ENCODE peak calls at places on chromosomes 2 and 18, in six cellular contexts. Y is coronary artery, S is DND-41, I is RWPE2, U is lower lobe of right lung, Z is colonic mucosa. F is an unnamed sample.

GRCh38 chr2:96241901-96242611 is 23.7 kb downstream of the TMEM127 start:
- DNase-seq in Y (no peak), S (peak; percentile 17), I (no peak), U (peak; percentile 61), Z (no peak), F (no peak)

GRCh38 chr2:98518106-98518505 is 73.4 kb downstream of the INPP4A start:
- DNase-seq in Y (no peak), S (peak; percentile 32), I (no peak), U (no peak), Z (peak; percentile 37), F (no peak)

GRCh38 chr18:53946561-53946960 is 277.9 kb downstream of the MBD2 start:
- DNase-seq in Y (no peak), S (no peak), I (no peak), U (no peak), Z (no peak), F (no peak)

GRCh38 chr2:39241588-39241987 is 2.2 kb downstream of the CDKL4 start:
- DNase-seq in Y (no peak), S (no peak), I (no peak), U (no peak), Z (no peak), F (no peak)

GRCh38 chr2:33673937-33674336 is 74.8 kb upstream of the FAM98A start:
- DNase-seq in Y (no peak), S (no peak), I (no peak), U (no peak), Z (no peak), F (no peak)

GRCh38 chr18:55918449-55918848 is 330.5 kb upstream of the TCF4 start:
- DNase-seq in Y (no peak), S (no peak), I (no peak), U (no peak), Z (no peak), F (no peak)

GRCh38 chr2:236176417-236176816 is 8.2 kb upstream of the GBX2 start:
- DNase-seq in Y (peak; percentile 45), S (no peak), I (no peak), U (no peak), Z (no peak), F (no peak)

GRCh38 chr2:33134764-33135560 is 188.2 kb downstream of the LTBP1 start:
- DNase-seq in Y (no peak), S (no peak), I (no peak), U (no peak), Z (no peak), F (no peak)

GRCh38 chr2:37676274-37676673 is 4.8 kb upstream of the CDC42EP3 start:
- DNase-seq in Y (no peak), S (no peak), I (no peak), U (no peak), Z (no peak), F (no peak)

GRCh38 chr2:231810905-231811304 is 24.7 kb downstream of the COPS7B start:
- DNase-seq in Y (no peak), S (no peak), I (no peak), U (no peak), Z (no peak), F (no peak)

GRCh38 chr2:164840930-164841718 is 499 bp downstream of the COBLL1 start:
- DNase-seq in Y (peak; percentile 77), S (peak; percentile 60), I (peak; percentile 68), U (peak; percentile 84), Z (peak; percentile 74), F (no peak)

GRCh38 chr2:91748869-91749268 is 3057.4 kb downstream of the RPIA start:
- DNase-seq in Y (no peak), S (no peak), I (no peak), U (no peak), Z (no peak), F (no peak)

GRCh38 chr2:7111626-7112025 is 194.4 kb downstream of the RNF144A start:
- DNase-seq in Y (no peak), S (no peak), I (no peak), U (no peak), Z (no peak), F (no peak)

GRCh38 chr18:26502834-26503233 is 45.5 kb downstream of the KCTD1 start:
- DNase-seq in Y (no peak), S (no peak), I (no peak), U (no peak), Z (no peak), F (no peak)

GRCh38 chr2:195580156-195580555 is 76.9 kb upstream of the SLC39A10 start:
- DNase-seq in Y (no peak), S (no peak), I (no peak), U (no peak), Z (no peak), F (no peak)

GRCh38 chr2:171176516-171176915 is 15.8 kb upstream of the TLK1 start:
- DNase-seq in Y (no peak), S (no peak), I (no peak), U (no peak), Z (no peak), F (no peak)

GRCh38 chr18:61602836-61603235 is 269.6 kb downstream of the CDH20 start:
- DNase-seq in Y (no peak), S (no peak), I (no peak), U (no peak), Z (no peak), F (no peak)

GRCh38 chr2:198347349-198347748 is 543.0 kb downstream of the PLCL1 start:
- DNase-seq in Y (no peak), S (no peak), I (no peak), U (no peak), Z (no peak), F (no peak)

GRCh38 chr2:123695449-123695848 is 329.6 kb upstream of the CNTNAP5 start:
- DNase-seq in Y (no peak), S (no peak), I (no peak), U (no peak), Z (no peak), F (no peak)

GRCh38 chr2:205684871-205685313 is 2.6 kb downstream of the NRP2 start:
- DNase-seq in Y (no peak), S (no peak), I (no peak), U (peak; percentile 57), Z (no peak), F (no peak)

DNA sequence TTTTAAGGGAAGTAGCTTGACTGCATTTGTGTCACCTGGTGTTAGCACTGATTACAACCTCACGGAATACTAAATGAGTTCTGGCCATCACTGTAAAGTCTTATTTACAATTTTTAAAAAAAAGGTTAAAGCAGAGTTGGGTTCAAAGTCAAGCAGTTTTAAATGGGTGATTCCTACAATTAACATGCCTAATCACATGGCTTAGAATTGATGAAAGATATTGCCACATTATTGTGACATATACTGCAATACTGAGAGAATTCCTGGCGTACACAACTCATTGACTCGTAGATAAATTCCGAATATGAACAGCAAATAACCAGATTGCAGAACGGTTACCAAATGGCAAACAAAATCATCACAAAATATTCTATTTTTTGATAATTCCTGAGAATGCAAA is 34.2 kb downstream of the ROCK2 start:
- DNase-seq in Y (no peak), S (no peak), I (no peak), U (no peak), Z (no peak), F (no peak)
- H3K27ac ChIP-seq in Y (no peak overlapping the region), S (no peak overlapping the region), I (no peak overlapping the region), U (no peak overlapping the region), Z (no peak overlapping the region), F (no peak overlapping the region)

DNA sequence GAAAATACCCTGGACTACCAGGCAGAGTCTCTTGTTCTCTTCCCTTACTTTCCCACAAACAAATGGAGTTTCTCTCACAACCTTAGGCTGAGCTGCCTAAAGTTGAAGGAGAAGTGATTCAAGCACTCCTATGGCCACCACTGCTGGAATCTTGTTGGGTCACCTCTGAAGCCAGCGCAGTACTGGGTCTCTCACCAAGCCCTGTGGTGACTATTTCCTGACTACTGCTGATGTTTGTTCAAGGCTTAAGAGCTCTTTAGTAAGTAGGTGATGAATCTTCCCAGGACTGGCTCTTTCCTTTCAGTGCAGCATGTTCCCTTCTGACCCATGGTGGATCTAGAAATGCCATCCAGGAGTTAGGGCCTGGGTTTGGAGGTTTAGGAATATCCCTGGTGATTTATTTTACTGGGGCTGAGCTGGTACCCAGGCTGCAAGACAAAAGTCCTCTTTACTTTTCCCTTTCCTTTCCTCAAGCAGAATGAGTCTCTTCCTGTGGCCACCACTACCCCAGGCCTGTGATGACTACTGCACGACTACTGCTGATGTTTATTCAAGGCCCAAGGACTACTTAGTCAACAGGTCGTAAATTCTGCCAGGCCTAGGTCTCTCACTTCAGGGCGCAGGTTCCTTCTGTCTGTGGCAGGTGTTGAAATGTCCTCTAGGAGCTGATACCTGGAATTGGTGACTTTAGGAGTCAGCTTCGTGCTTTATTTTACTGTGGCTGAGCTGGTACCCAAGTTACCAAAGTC is 121.8 kb downstream of the SLC4A10 start:
- DNase-seq in Y (no peak), S (no peak), I (no peak), U (no peak), Z (no peak), F (no peak)
- H3K27ac ChIP-seq in Y (no peak overlapping the region), S (no peak overlapping the region), I (no peak overlapping the region), U (no peak overlapping the region), Z (no peak overlapping the region), F (no peak overlapping the region)

GRCh38 chr2:120738786-120739771 is 3.4 kb downstream of the GLI2 start:
- DNase-seq in Y (peak; percentile 68), S (no peak), I (no peak), U (no peak), Z (peak; percentile 77), F (no peak)
- H3K27ac ChIP-seq in Y (no peak overlapping the region), S (no peak overlapping the region), I (no peak overlapping the region), U (no peak overlapping the region), Z (no peak overlapping the region), F (no peak overlapping the region)

GRCh38 chr2:79105259-79105658 is 15.0 kb upstream of the REG1A start:
- DNase-seq in Y (no peak), S (no peak), I (no peak), U (no peak), Z (no peak), F (no peak)

GRCh38 chr2:79101024-79101423 is 13.2 kb upstream of the REG1B start:
- DNase-seq in Y (no peak), S (no peak), I (no peak), U (no peak), Z (no peak), F (no peak)

GRCh38 chr2:79099140-79099686 is 11.4 kb upstream of the REG1B start:
- DNase-seq in Y (no peak), S (no peak), I (no peak), U (no peak), Z (no peak), F (no peak)

GRCh38 chr2:79100301-79100700 is 12.5 kb upstream of the REG1B start:
- DNase-seq in Y (no peak), S (no peak), I (no peak), U (no peak), Z (no peak), F (no peak)

DNA sequence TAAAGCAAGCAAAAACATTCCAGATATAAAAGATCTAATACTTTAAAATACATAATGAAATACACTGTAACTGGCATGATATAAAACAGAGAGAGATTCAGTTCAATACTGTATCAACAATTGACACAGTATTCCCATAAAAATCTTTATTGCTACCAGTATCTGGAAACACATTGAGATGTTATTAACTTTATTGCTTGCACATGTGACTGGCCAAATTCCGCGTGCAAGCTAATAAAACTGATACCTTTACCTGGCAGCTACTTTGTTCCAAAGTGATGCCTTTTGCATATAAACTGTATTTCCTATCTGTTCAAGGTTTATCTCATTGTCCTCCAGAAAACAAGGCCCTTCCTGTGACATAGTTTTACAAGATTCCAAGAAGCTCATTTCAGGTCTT is 15.4 kb upstream of the REG1B start:
- DNase-seq in Y (no peak), S (no peak), I (no peak), U (no peak), Z (no peak), F (no peak)
- H3K27ac ChIP-seq in Y (no peak overlapping the region), S (no peak overlapping the region), I (no peak overlapping the region), U (no peak overlapping the region), Z (no peak overlapping the region), F (no peak overlapping the region)

F was measured in substantia nigra.